ENCODE peak calls at places on chromosomes 6 and 20, in four cellular contexts. P is HepG2, S is K562, D is GM12878. I is an unnamed sample.
A peak's percentile ranks its signal among the peaks of the same experiment; 100 is the strongest.

GRCh38 chr20:18989736-18990474 is 176.3 kb downstream of the SCP2D1 start:
- DNase-seq in P (no peak), S (no peak), D (no peak), I (no peak)

GRCh38 chr20:4041748-4042411 is 26.5 kb upstream of the RNF24 start:
- DNase-seq in P (no peak), S (peak; percentile 60), D (no peak), I (no peak)

GRCh38 chr20:4967752-4968477 is 33.4 kb downstream of the SLC23A2 start:
- DNase-seq in P (peak; percentile 44), S (no peak), D (no peak), I (no peak)

GRCh38 chr20:14407336-14407735 is 69.9 kb upstream of the FLRT3 start:
- DNase-seq in P (no peak), S (no peak), D (no peak), I (no peak)

GRCh38 chr6:108653864-108654402 is 93.2 kb downstream of the FOXO3 start:
- DNase-seq in P (no peak), S (no peak), D (no peak), I (no peak)

GRCh38 chr20:54115172-54115854 is 44.9 kb upstream of the BCAS1 start:
- DNase-seq in P (no peak), S (no peak), D (no peak), I (no peak)

GRCh38 chr6:14053776-14054175 is 63.8 kb upstream of the CD83 start:
- DNase-seq in P (no peak), S (no peak), D (no peak), I (no peak)

GRCh38 chr6:53718597-53719460 is 53.3 kb upstream of the KLHL31 start:
- DNase-seq in P (peak; percentile 72), S (peak; percentile 48), D (peak; percentile 51), I (no peak)

GRCh38 chr6:109513571-109514071 is 30.6 kb upstream of the ZBTB24 start:
- DNase-seq in P (no peak), S (no peak), D (no peak), I (no peak)

GRCh38 chr20:43404880-43405279 is 52.8 kb upstream of the SRSF6 start:
- DNase-seq in P (peak; percentile 34), S (peak; percentile 55), D (no peak), I (peak; percentile 77)

DNA sequence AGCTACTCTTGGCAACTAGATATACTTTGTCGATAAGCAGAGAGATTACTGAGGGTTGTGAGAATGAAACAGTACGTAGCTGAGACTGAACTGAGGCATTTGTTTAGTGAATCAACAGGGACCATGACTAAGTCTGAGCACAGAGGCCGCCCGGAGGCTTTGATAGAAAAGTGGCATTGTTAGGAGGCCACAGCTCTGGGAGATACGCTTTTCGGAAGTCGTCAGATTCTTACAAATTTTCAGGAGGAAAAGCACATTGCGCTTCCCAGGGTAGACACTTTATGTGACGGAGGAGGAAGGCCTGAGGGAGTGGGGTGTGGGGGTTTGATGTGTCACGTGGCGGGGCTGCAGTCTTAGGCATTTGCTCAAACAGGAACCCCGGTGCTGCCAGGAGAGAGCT is 69.4 kb downstream of the PSMG4 start:
- DNase-seq in P (no peak), S (no peak), D (no peak), I (no peak)
- TF ChIP-seq NR2C2 in P (no peak), S (no peak), D (no peak), I (no peak)

DNA sequence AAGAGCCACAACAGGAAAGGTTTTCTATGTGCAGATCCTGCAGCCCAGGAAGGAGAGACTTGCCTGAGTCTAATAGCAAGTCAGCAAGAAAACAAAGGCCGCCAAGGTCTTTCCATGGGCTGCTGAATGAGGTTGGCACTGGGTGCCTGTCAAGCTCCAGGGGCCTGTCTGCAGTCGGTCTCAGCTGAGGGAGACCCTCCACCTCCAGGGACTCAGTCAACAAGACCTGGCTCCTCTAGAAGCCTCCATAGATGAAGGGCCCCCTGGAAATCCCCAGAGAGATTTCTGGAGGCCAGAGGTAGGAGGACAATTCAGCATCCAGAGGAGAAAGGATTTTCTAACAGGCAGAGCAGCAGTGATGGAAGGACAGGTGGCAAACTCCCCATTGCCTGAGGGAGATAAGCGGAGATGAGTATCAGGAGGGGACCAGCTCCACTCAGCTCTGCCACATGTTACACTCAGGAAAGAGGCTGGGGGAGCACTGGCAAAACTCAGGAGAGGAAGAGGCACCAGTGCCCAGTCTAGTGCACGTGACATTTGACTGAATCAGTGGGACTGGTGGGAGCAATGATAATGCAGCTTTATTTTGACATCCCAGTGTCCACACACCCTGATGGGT is 33.5 kb upstream of the FKBP1A start:
- DNase-seq in P (no peak), S (no peak), D (no peak), I (no peak)
- TF ChIP-seq ATF2 in P (no peak), S (no peak), D (no peak), I (no peak)

GRCh38 chr6:89379281-89379680 is 26.8 kb upstream of the UBE2J1 start:
- DNase-seq in P (no peak), S (no peak), D (no peak), I (no peak)
- TF ChIP-seq NR2C2 in P (no peak), S (no peak), D (no peak), I (no peak)

GRCh38 chr20:32522775-32523612 is 62.1 kb downstream of the NOL4L start:
- DNase-seq in P (peak; percentile 89), S (no peak), D (no peak), I (no peak)
- TF ChIP-seq ATF2 in P (peak; percentile 57), S (no peak), D (no peak), I (no peak)

GRCh38 chr6:41682056-41682477 is 43.8 kb downstream of the MDFI start:
- DNase-seq in P (peak; percentile 86), S (peak; percentile 93), D (no peak), I (peak; percentile 96)
- TF ChIP-seq NR2C2 in P (no peak), S (no peak), D (no peak), I (no peak)

GRCh38 chr20:58869662-58870227 is 17.2 kb downstream of the GNAS start:
- DNase-seq in P (no peak), S (peak; percentile 23), D (no peak), I (no peak)

GRCh38 chr20:58871533-58872102 is 19.1 kb downstream of the GNAS start:
- DNase-seq in P (no peak), S (no peak), D (no peak), I (no peak)

GRCh38 chr20:58870293-58871014 is 17.9 kb downstream of the GNAS start:
- DNase-seq in P (peak; percentile 70), S (peak; percentile 79), D (no peak), I (peak; percentile 83)

GRCh38 chr20:58867211-58867610 is 14.7 kb downstream of the GNAS start:
- DNase-seq in P (no peak), S (no peak), D (no peak), I (no peak)

DNA sequence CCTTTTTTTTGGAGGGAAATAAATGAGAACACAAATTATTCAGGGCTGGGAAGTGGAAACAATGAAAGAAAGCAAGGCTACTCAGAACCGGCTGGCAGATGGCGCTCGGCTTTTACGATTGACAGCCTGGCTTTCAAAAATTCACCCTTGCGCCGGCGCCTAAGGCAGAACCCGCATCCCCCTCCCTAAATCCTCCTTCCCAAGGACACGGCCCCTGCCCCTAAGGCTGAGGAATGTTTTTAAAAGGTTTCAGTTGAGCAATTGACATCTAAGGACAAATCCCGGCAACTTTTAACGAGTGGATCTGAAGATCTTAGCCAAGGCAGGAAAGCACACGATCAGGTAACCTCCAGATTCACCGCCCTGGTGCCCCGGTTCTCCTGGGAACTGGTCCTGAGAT is 16.3 kb downstream of the GNAS start:
- DNase-seq in P (no peak), S (no peak), D (no peak), I (no peak)
- TF ChIP-seq ATF2 in P (no peak), S (no peak), D (no peak), I (no peak)